ENCODE peak calls at places on chromosome 1, in eight cellular contexts. One of them, this sample, is unnamed. For H3K4me1, the result is how much of the 10 kb centered on the place peaks cover.

GRCh38 chr1:44249543-44249942 is 36.3 kb downstream of the DMAP1 start:
- DNase-seq in adrenal gland: peak
- DNase-seq in Peyer's patch: peak
- DNase-seq in lung: no peak
- DNase-seq in right lobe of liver: no peak
- DNase-seq in A549: no peak
- DNase-seq in effector memory CD4-positive, alpha-beta T cell: no peak
- DNase-seq in breast epithelium: no peak
- DNase-seq in this sample: no peak

GRCh38 chr1:167499657-167500056 is 18.7 kb downstream of the CD247 start:
- DNase-seq in adrenal gland: no peak
- DNase-seq in Peyer's patch: no peak
- DNase-seq in lung: no peak
- DNase-seq in right lobe of liver: no peak
- DNase-seq in A549: no peak
- DNase-seq in effector memory CD4-positive, alpha-beta T cell: no peak
- DNase-seq in breast epithelium: no peak
- DNase-seq in this sample: peak

GRCh38 chr1:109993885-109994284 is 9.3 kb downstream of the AHCYL1 start:
- DNase-seq in adrenal gland: no peak
- DNase-seq in Peyer's patch: no peak
- DNase-seq in lung: no peak
- DNase-seq in right lobe of liver: no peak
- DNase-seq in A549: no peak
- DNase-seq in effector memory CD4-positive, alpha-beta T cell: no peak
- DNase-seq in breast epithelium: no peak
- DNase-seq in this sample: no peak

GRCh38 chr1:162400790-162401189 is 11.1 kb downstream of the SH2D1B start:
- DNase-seq in adrenal gland: no peak
- DNase-seq in Peyer's patch: no peak
- DNase-seq in lung: no peak
- DNase-seq in right lobe of liver: no peak
- DNase-seq in A549: no peak
- DNase-seq in effector memory CD4-positive, alpha-beta T cell: no peak
- DNase-seq in breast epithelium: no peak
- DNase-seq in this sample: no peak

GRCh38 chr1:165988275-165988674 is 160.9 kb downstream of the UCK2 start:
- DNase-seq in adrenal gland: no peak
- DNase-seq in Peyer's patch: no peak
- DNase-seq in lung: no peak
- DNase-seq in right lobe of liver: no peak
- DNase-seq in A549: no peak
- DNase-seq in effector memory CD4-positive, alpha-beta T cell: no peak
- DNase-seq in breast epithelium: no peak
- DNase-seq in this sample: no peak

GRCh38 chr1:211589782-211590721 is 11.1 kb upstream of the SLC30A1 start:
- DNase-seq in adrenal gland: peak
- DNase-seq in Peyer's patch: no peak
- DNase-seq in lung: peak
- DNase-seq in right lobe of liver: peak
- DNase-seq in A549: no peak
- DNase-seq in effector memory CD4-positive, alpha-beta T cell: no peak
- DNase-seq in breast epithelium: no peak
- DNase-seq in this sample: no peak

GRCh38 chr1:182147136-182147815 is 85.8 kb upstream of the ZNF648 start:
- DNase-seq in adrenal gland: no peak
- DNase-seq in Peyer's patch: no peak
- DNase-seq in lung: no peak
- DNase-seq in right lobe of liver: no peak
- DNase-seq in A549: no peak
- DNase-seq in effector memory CD4-positive, alpha-beta T cell: no peak
- DNase-seq in breast epithelium: no peak
- DNase-seq in this sample: no peak

GRCh38 chr1:20476260-20477038 is 9.6 kb downstream of the CAMK2N1 start:
- DNase-seq in adrenal gland: peak
- DNase-seq in Peyer's patch: peak
- DNase-seq in lung: no peak
- DNase-seq in right lobe of liver: peak
- DNase-seq in A549: peak
- DNase-seq in effector memory CD4-positive, alpha-beta T cell: no peak
- DNase-seq in breast epithelium: peak
- DNase-seq in this sample: no peak

GRCh38 chr1:61237147-61237546 is 154.8 kb downstream of the NFIA start:
- DNase-seq in adrenal gland: no peak
- DNase-seq in Peyer's patch: no peak
- DNase-seq in lung: no peak
- DNase-seq in right lobe of liver: no peak
- DNase-seq in A549: no peak
- DNase-seq in effector memory CD4-positive, alpha-beta T cell: no peak
- DNase-seq in breast epithelium: no peak
- DNase-seq in this sample: no peak

GRCh38 chr1:83954301-83954823 is 44.6 kb downstream of the TTLL7 start:
- DNase-seq in adrenal gland: no peak
- DNase-seq in Peyer's patch: no peak
- DNase-seq in lung: no peak
- DNase-seq in right lobe of liver: no peak
- DNase-seq in A549: no peak
- DNase-seq in effector memory CD4-positive, alpha-beta T cell: no peak
- DNase-seq in breast epithelium: no peak
- DNase-seq in this sample: no peak

DNA sequence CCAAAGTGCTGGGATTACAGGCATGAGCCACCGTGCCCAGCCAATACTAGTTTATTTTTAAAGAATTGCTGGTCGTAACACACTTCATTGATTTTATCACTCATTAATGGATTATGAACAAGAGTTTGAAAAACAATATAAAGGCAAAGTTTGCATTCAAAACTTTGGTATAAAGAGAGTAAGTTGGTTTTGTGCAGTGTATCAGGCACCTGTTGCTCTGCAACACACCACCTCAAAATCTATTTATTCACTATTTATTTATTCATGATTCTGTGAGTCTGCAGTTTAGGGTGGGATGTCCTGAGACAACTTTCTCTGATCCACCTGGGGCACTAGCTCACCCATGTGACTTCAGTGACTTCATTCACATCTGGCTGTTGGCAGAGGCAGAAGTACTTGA is 10.2 kb upstream of the METTL18 start:
- DNase-seq in adrenal gland: no peak
- DNase-seq in Peyer's patch: no peak
- DNase-seq in lung: no peak
- DNase-seq in right lobe of liver: no peak
- DNase-seq in A549: no peak
- DNase-seq in effector memory CD4-positive, alpha-beta T cell: no peak
- DNase-seq in breast epithelium: no peak
- DNase-seq in this sample: no peak
- H3K4me1 ChIP-seq in adrenal gland: under half
- H3K4me1 ChIP-seq in Peyer's patch: under half
- H3K4me1 ChIP-seq in lung: under half
- H3K4me1 ChIP-seq in right lobe of liver: under half
- H3K4me1 ChIP-seq in A549: under half
- H3K4me1 ChIP-seq in effector memory CD4-positive, alpha-beta T cell: under half
- H3K4me1 ChIP-seq in breast epithelium: under half
- H3K4me1 ChIP-seq in this sample: under half

DNA sequence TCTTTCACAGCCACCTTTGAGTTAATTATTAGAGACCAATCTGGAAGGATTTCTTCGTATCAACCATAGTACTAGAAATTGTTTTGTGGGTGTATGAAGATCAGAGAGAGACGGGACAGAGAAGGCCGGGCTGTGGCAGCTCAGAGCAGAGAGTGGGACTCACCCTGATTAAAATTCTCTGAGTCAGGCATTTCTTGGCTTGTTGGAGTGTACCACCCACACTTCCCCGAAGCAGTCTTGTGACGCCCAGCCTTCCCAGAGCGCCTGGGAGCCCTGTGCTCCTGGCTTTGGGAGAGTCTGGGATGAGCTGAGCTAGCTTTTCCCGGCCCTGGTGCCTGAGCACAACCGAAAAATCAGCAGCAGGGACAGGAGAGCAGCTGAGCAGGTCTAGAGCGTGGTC is 19.4 kb downstream of the PLEKHM2 start:
- DNase-seq in adrenal gland: peak
- DNase-seq in Peyer's patch: peak
- DNase-seq in lung: peak
- DNase-seq in right lobe of liver: peak
- DNase-seq in A549: no peak
- DNase-seq in effector memory CD4-positive, alpha-beta T cell: no peak
- DNase-seq in breast epithelium: no peak
- DNase-seq in this sample: no peak
- H3K4me3 ChIP-seq in adrenal gland: peak
- H3K4me3 ChIP-seq in Peyer's patch: no peak
- H3K4me3 ChIP-seq in lung: no peak
- H3K4me3 ChIP-seq in right lobe of liver: no peak
- H3K4me3 ChIP-seq in A549: no peak
- H3K4me3 ChIP-seq in effector memory CD4-positive, alpha-beta T cell: no peak
- H3K4me3 ChIP-seq in breast epithelium: no peak
- H3K4me3 ChIP-seq in this sample: no peak

DNA sequence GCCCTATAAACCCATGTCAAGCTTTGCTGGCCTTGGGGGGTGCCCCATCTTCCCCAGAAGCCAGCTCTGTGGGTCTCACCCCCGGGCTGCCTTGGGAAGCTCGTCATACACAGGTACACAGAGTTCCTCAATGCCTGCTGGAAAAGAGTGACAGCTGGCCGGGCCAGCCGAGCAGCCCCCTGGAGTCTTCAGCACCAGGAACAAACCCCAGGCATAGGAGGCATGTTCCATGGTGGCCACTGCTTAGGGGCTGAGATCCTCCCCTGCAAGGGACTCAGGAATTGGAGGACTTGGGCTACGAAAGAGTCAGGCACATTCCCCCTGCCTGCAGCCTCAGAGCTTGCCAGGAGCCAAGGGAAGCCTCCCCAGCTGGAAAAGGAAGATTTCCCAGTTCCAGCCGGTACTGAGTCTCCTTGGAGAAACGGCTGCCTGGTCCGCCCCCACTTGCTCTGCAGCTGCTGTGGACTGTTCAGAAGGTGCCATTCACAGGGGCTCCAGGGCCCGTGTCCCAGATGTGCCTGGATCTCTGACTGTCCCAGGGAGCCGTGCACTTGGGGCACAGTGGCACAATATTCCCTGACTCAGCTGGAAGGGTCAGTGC is 89.5 kb downstream of the STUM start:
- DNase-seq in adrenal gland: no peak
- DNase-seq in Peyer's patch: peak
- DNase-seq in lung: no peak
- DNase-seq in right lobe of liver: peak
- DNase-seq in A549: no peak
- DNase-seq in effector memory CD4-positive, alpha-beta T cell: no peak
- DNase-seq in breast epithelium: peak
- DNase-seq in this sample: no peak
- H3K4me1 ChIP-seq in adrenal gland: under half
- H3K4me1 ChIP-seq in Peyer's patch: under half
- H3K4me1 ChIP-seq in lung: under half
- H3K4me1 ChIP-seq in right lobe of liver: under half
- H3K4me1 ChIP-seq in A549: under half
- H3K4me1 ChIP-seq in effector memory CD4-positive, alpha-beta T cell: under half
- H3K4me1 ChIP-seq in breast epithelium: under half
- H3K4me1 ChIP-seq in this sample: half or more

GRCh38 chr1:28887835-28888682 is 26.3 kb upstream of the EPB41 start:
- DNase-seq in adrenal gland: peak
- DNase-seq in Peyer's patch: no peak
- DNase-seq in lung: no peak
- DNase-seq in right lobe of liver: peak
- DNase-seq in A549: no peak
- DNase-seq in effector memory CD4-positive, alpha-beta T cell: no peak
- DNase-seq in breast epithelium: no peak
- DNase-seq in this sample: no peak

GRCh38 chr1:28888915-28889314 is 25.5 kb upstream of the EPB41 start:
- DNase-seq in adrenal gland: no peak
- DNase-seq in Peyer's patch: no peak
- DNase-seq in lung: no peak
- DNase-seq in right lobe of liver: no peak
- DNase-seq in A549: no peak
- DNase-seq in effector memory CD4-positive, alpha-beta T cell: no peak
- DNase-seq in breast epithelium: no peak
- DNase-seq in this sample: no peak

GRCh38 chr1:28890435-28890834 is 23.9 kb upstream of the EPB41 start:
- DNase-seq in adrenal gland: no peak
- DNase-seq in Peyer's patch: no peak
- DNase-seq in lung: no peak
- DNase-seq in right lobe of liver: no peak
- DNase-seq in A549: no peak
- DNase-seq in effector memory CD4-positive, alpha-beta T cell: no peak
- DNase-seq in breast epithelium: no peak
- DNase-seq in this sample: no peak

GRCh38 chr1:28890836-28891235 is 23.5 kb upstream of the EPB41 start:
- DNase-seq in adrenal gland: no peak
- DNase-seq in Peyer's patch: no peak
- DNase-seq in lung: no peak
- DNase-seq in right lobe of liver: no peak
- DNase-seq in A549: no peak
- DNase-seq in effector memory CD4-positive, alpha-beta T cell: no peak
- DNase-seq in breast epithelium: no peak
- DNase-seq in this sample: no peak

GRCh38 chr1:28889357-28889756 is 25.0 kb upstream of the EPB41 start:
- DNase-seq in adrenal gland: no peak
- DNase-seq in Peyer's patch: no peak
- DNase-seq in lung: no peak
- DNase-seq in right lobe of liver: no peak
- DNase-seq in A549: no peak
- DNase-seq in effector memory CD4-positive, alpha-beta T cell: no peak
- DNase-seq in breast epithelium: no peak
- DNase-seq in this sample: no peak
- H3K4me3 ChIP-seq in adrenal gland: no peak
- H3K4me3 ChIP-seq in Peyer's patch: no peak
- H3K4me3 ChIP-seq in lung: no peak
- H3K4me3 ChIP-seq in right lobe of liver: no peak
- H3K4me3 ChIP-seq in A549: no peak
- H3K4me3 ChIP-seq in effector memory CD4-positive, alpha-beta T cell: no peak
- H3K4me3 ChIP-seq in breast epithelium: no peak
- H3K4me3 ChIP-seq in this sample: no peak

GRCh38 chr1:23592209-23592905 is 33.1 kb upstream of the ID3 start:
- DNase-seq in adrenal gland: no peak
- DNase-seq in Peyer's patch: no peak
- DNase-seq in lung: no peak
- DNase-seq in right lobe of liver: no peak
- DNase-seq in A549: no peak
- DNase-seq in effector memory CD4-positive, alpha-beta T cell: no peak
- DNase-seq in breast epithelium: no peak
- DNase-seq in this sample: no peak
- H3K4me1 ChIP-seq in adrenal gland: under half
- H3K4me1 ChIP-seq in Peyer's patch: under half
- H3K4me1 ChIP-seq in lung: under half
- H3K4me1 ChIP-seq in right lobe of liver: under half
- H3K4me1 ChIP-seq in A549: half or more
- H3K4me1 ChIP-seq in effector memory CD4-positive, alpha-beta T cell: under half
- H3K4me1 ChIP-seq in breast epithelium: under half
- H3K4me1 ChIP-seq in this sample: half or more

GRCh38 chr1:145845144-145845513 is 301 bp upstream of the NUDT17 start:
- DNase-seq in adrenal gland: no peak
- DNase-seq in Peyer's patch: no peak
- DNase-seq in lung: no peak
- DNase-seq in right lobe of liver: no peak
- DNase-seq in A549: no peak
- DNase-seq in effector memory CD4-positive, alpha-beta T cell: no peak
- DNase-seq in breast epithelium: no peak
- DNase-seq in this sample: no peak
- H3K4me3 ChIP-seq in adrenal gland: peak
- H3K4me3 ChIP-seq in Peyer's patch: peak
- H3K4me3 ChIP-seq in lung: no peak
- H3K4me3 ChIP-seq in right lobe of liver: peak
- H3K4me3 ChIP-seq in A549: peak
- H3K4me3 ChIP-seq in effector memory CD4-positive, alpha-beta T cell: peak
- H3K4me3 ChIP-seq in breast epithelium: peak
- H3K4me3 ChIP-seq in this sample: peak